ENCODE peak calls at places on chromosome 17, in nine cellular contexts. N is NCI-H2107; M is activated T-cell treated with anti-CD3 and anti-CD28 coated beads, Interleukin-2, amount 50 U/mL, for 72 hours; D is colonic mucosa; A is T-helper 2 cell; J is tibial artery; F is activated CD4-positive, CD25-positive, alpha-beta regulatory T cell treated with anti-CD3 and anti-CD28 coated beads, Interleukin-2, amount 50 U/mL, for 16 hours; Z is activated T-helper 1 cell treated with anti-CD3 and anti-CD28 coated beads, Interleukin-2, amount 50 U/mL, for 16 hours; Q is AG08395. W is an unnamed sample.

GRCh38 chr17:36943250-36944220 is 5.2 kb upstream of the AATF start:
- DNase-seq in A (no peak), D (no peak), Q (peak; percentile 1), M (peak; percentile 24), F (no peak), N (no peak), Z (no peak), J (no peak), W (no peak)

GRCh38 chr17:74807925-74808324 is 31.8 kb upstream of the NAT9 start:
- DNase-seq in A (no peak), N (peak; percentile 67), J (no peak), F (no peak), D (no peak), Z (no peak), M (no peak), Q (no peak), W (no peak)

GRCh38 chr17:7589891-7590611 is at the start of gene SOX15:
- DNase-seq in D (peak; percentile 42), Q (no peak), J (no peak), N (no peak), F (no peak), M (no peak), A (no peak), Z (no peak), W (no peak)

GRCh38 chr17:60604686-60605334 is 4.8 kb downstream of the PPM1D start:
- DNase-seq in Z (no peak), M (no peak), Q (peak; percentile 43), F (no peak), A (no peak), N (no peak), D (no peak), J (peak; percentile 44), W (no peak)

GRCh38 chr17:30970757-30971567 is at the start of gene RNF135:
- DNase-seq in Q (peak; percentile 96), N (no peak), A (peak; percentile 37), D (peak; percentile 90), J (peak; percentile 91), Z (peak; percentile 22), F (peak; percentile 10), M (peak; percentile 71), W (peak; percentile 79)

GRCh38 chr17:28675980-28676379 is 14.0 kb downstream of the SUPT6H start:
- DNase-seq in F (no peak), J (no peak), D (no peak), Q (no peak), Z (no peak), M (no peak), A (no peak), N (peak; percentile 77), W (no peak)

GRCh38 chr17:47745037-47745380 is 12.0 kb downstream of the TBX21 start:
- DNase-seq in F (no peak), J (no peak), N (no peak), Q (no peak), M (no peak), Z (no peak), D (no peak), A (no peak), W (no peak)

GRCh38 chr17:81665205-81666091 is 957 bp downstream of the OXLD1 start:
- DNase-seq in D (peak; percentile 36), M (peak; percentile 48), A (peak; percentile 40), N (no peak), J (no peak), Z (no peak), Q (no peak), F (no peak), W (no peak)

GRCh38 chr17:62653002-62653830 is 25.7 kb downstream of the MRC2 start:
- DNase-seq in N (peak; percentile 59), Z (no peak), M (peak; percentile 90), A (peak; percentile 81), J (peak; percentile 62), F (peak; percentile 62), D (peak; percentile 80), Q (peak; percentile 78), W (peak; percentile 34)